ENCODE peak calls at places on chromosomes 6 and 20, in eight cellular contexts. E is skeletal muscle cell, J is cardiac fibroblast, F is aorta, H is stomach, C is A673, P is NT2/D1, I is spleen. M is an unnamed sample.

GRCh38 chr6:108947114-108947854 is 99.1 kb downstream of the ARMC2 start:
- DNase-seq in I (no peak), J (peak), P (no peak), C (no peak), H (no peak), E (peak), F (no peak), M (no peak)

GRCh38 chr6:74741608-74742007 is 464.2 kb downstream of the COL12A1 start:
- DNase-seq in E (no peak), P (no peak), F (no peak), I (no peak), H (no peak), C (no peak), J (no peak), M (no peak)

GRCh38 chr6:118764766-118765165 is 113.4 kb upstream of the CEP85L start:
- DNase-seq in C (no peak), I (no peak), J (no peak), F (peak), P (no peak), H (no peak), E (no peak), M (no peak)

GRCh38 chr6:16707101-16707783 is 54.0 kb downstream of the ATXN1 start:
- DNase-seq in J (no peak), E (no peak), C (no peak), P (no peak), F (no peak), H (no peak), I (no peak), M (no peak)

GRCh38 chr6:45650527-45651135 is 272.9 kb upstream of the SUPT3H start:
- DNase-seq in H (no peak), P (no peak), I (no peak), C (no peak), F (no peak), J (peak), E (peak), M (no peak)

GRCh38 chr20:46013826-46014516 is 5.3 kb downstream of the MMP9 start:
- DNase-seq in H (peak), F (no peak), P (no peak), J (peak), E (no peak), I (peak), C (peak), M (peak)

GRCh38 chr6:118843685-118844390 is 50.1 kb upstream of the ASF1A start:
- DNase-seq in J (peak), P (no peak), F (no peak), E (no peak), C (no peak), H (no peak), I (no peak), M (no peak)

GRCh38 chr20:47929368-47930115 is 144.3 kb upstream of the SULF2 start:
- DNase-seq in H (no peak), P (no peak), J (peak), C (peak), F (no peak), I (no peak), E (peak), M (no peak)

GRCh38 chr6:107866606-107867301 is 42.6 kb upstream of the SCML4 start:
- DNase-seq in F (no peak), E (no peak), P (no peak), I (no peak), H (no peak), J (peak), C (peak), M (no peak)

GRCh38 chr6:63635165-63635562 is 438 bp upstream of the PHF3 start:
- DNase-seq in I (no peak), H (no peak), E (no peak), F (no peak), P (no peak), J (no peak), C (no peak), M (no peak)

GRCh38 chr6:89080281-89081128 is at the start of gene PNRC1:
- DNase-seq in J (peak), I (peak), P (peak), H (peak), E (peak), F (peak), C (peak), M (peak)

GRCh38 chr6:53300656-53301551 is 47.8 kb downstream of the ELOVL5 start:
- DNase-seq in E (no peak), C (no peak), F (no peak), P (no peak), J (peak), H (no peak), I (peak), M (no peak)

GRCh38 chr6:119442776-119443184 is 93.2 kb upstream of the MAN1A1 start:
- DNase-seq in E (peak), P (no peak), F (peak), H (no peak), I (no peak), J (no peak), C (no peak), M (no peak)

GRCh38 chr20:44050925-44051660 is 135.9 kb downstream of the JPH2 start:
- DNase-seq in F (no peak), C (no peak), E (no peak), J (no peak), I (peak), H (peak), P (no peak), M (no peak)

GRCh38 chr20:63624486-63624885 is 2.4 kb downstream of the GMEB2 start:
- DNase-seq in F (no peak), H (no peak), J (peak), P (no peak), C (peak), I (peak), E (peak), M (no peak)

GRCh38 chr6:38271081-38271480 is 368.6 kb downstream of the BTBD9 start:
- DNase-seq in F (no peak), P (no peak), C (no peak), H (no peak), E (no peak), J (no peak), I (no peak), M (no peak)

GRCh38 chr20:61810066-61810708 is 255.5 kb downstream of the TAF4 start:
- DNase-seq in P (no peak), H (no peak), F (peak), E (no peak), J (no peak), C (no peak), I (peak), M (no peak)

GRCh38 chr6:46772754-46773153 is 20.4 kb upstream of the MEP1A start:
- DNase-seq in E (no peak), I (no peak), F (peak), J (peak), P (no peak), C (no peak), H (no peak), M (no peak)

GRCh38 chr6:159969921-159970320 is 1.0 kb downstream of the IGF2R start:
- DNase-seq in F (peak), E (no peak), J (peak), I (no peak), H (peak), C (peak), P (no peak), M (peak)

GRCh38 chr6:136014454-136015421 is 163.2 kb downstream of the PDE7B start:
- DNase-seq in E (peak), J (peak), H (no peak), I (no peak), C (peak), P (no peak), F (no peak), M (no peak)

GRCh38 chr6:81614292-81614691 is 138.2 kb downstream of the TENT5A start:
- DNase-seq in E (peak), J (peak), H (peak), C (peak), F (no peak), I (no peak), P (no peak), M (no peak)

GRCh38 chr6:41531591-41532582 is 14.3 kb upstream of the FOXP4 start:
- DNase-seq in C (peak), I (peak), F (no peak), J (peak), P (no peak), E (peak), H (no peak), M (peak)

GRCh38 chr6:46734867-46735719 is at the start of gene PLA2G7:
- DNase-seq in F (peak), J (no peak), I (peak), P (no peak), H (no peak), C (peak), E (no peak), M (no peak)

GRCh38 chr20:13996265-13996664 is 949 bp downstream of the MACROD2 start:
- DNase-seq in H (no peak), P (no peak), E (no peak), F (no peak), J (no peak), I (no peak), C (peak), M (no peak)

GRCh38 chr6:3456794-3457709 is at the start of gene SLC22A23:
- DNase-seq in I (peak), J (peak), H (peak), F (peak), P (peak), C (peak), E (no peak), M (peak)

GRCh38 chr20:57932227-57932864 is 222.5 kb upstream of the PMEPA1 start:
- DNase-seq in P (no peak), F (no peak), J (no peak), I (no peak), C (no peak), H (no peak), E (no peak), M (no peak)

GRCh38 chr6:103177800-103178199 is 1681.9 kb downstream of the HACE1 start:
- DNase-seq in E (no peak), P (no peak), C (peak), I (no peak), J (no peak), H (no peak), F (no peak), M (no peak)

GRCh38 chr6:160950507-160950906 is 41.1 kb upstream of the MAP3K4 start:
- DNase-seq in F (no peak), E (no peak), J (peak), I (no peak), H (peak), C (no peak), P (no peak), M (no peak)

GRCh38 chr20:62539208-62539607 is 63.4 kb upstream of the GATA5 start:
- DNase-seq in H (no peak), J (no peak), C (no peak), P (no peak), I (no peak), E (no peak), F (no peak), M (no peak)

GRCh38 chr6:41477572-41477971 is 68.6 kb upstream of the FOXP4 start:
- DNase-seq in H (no peak), I (no peak), C (no peak), P (no peak), J (no peak), E (no peak), F (no peak), M (no peak)

GRCh38 chr6:52233975-52234823 is 10.1 kb downstream of the IL17F start:
- DNase-seq in I (no peak), F (no peak), H (peak), J (peak), E (peak), C (peak), P (peak), M (no peak)

GRCh38 chr6:30446259-30446658 is 43.0 kb upstream of the HLA-E start:
- DNase-seq in P (no peak), C (no peak), I (no peak), E (no peak), F (no peak), H (no peak), J (no peak), M (no peak)

GRCh38 chr6:30447237-30447636 is 42.1 kb upstream of the HLA-E start:
- DNase-seq in C (peak), P (peak), I (no peak), F (no peak), E (no peak), H (no peak), J (no peak), M (no peak)

GRCh38 chr6:30443657-30444450 is 45.5 kb upstream of the HLA-E start:
- DNase-seq in F (no peak), C (no peak), I (no peak), H (no peak), J (no peak), E (no peak), P (no peak), M (no peak)

GRCh38 chr6:30441171-30441570 is 48.1 kb upstream of the HLA-E start:
- DNase-seq in E (no peak), J (no peak), H (no peak), I (no peak), F (no peak), C (no peak), P (no peak), M (no peak)

GRCh38 chr6:30444451-30444742 is 44.9 kb upstream of the HLA-E start:
- DNase-seq in F (no peak), H (no peak), J (no peak), E (no peak), C (no peak), I (no peak), P (no peak), M (no peak)
- H3K4me3 ChIP-seq in F (no peak), H (no peak), J (no peak), E (no peak), C (no peak), I (no peak), P (peak), M (no peak)

DNA sequence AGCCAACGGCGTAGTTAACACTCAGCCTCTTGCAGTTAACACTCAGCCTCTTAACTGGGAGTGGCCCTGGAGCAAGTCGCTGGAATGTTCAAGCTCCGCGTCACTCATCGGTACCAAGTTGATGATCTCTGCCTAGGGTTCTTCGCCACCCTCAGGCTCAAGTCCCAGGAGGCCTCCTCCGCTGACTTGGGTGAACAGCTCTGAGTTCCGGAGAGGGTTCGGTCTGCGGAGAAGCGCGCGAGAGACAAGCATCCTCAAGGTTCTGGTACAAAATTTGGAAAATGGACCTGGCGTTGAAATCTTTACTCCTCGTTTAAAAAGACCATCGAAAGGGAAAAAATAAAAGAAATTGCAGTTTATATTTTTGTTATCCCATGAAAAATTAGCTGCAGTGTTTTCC is 876 bp upstream of the DSP start:
- DNase-seq in J (peak), I (no peak), P (no peak), E (no peak), C (no peak), F (no peak), H (peak), M (no peak)
- H3K4me3 ChIP-seq in J (no peak), I (peak), P (peak), E (peak), C (no peak), F (no peak), H (peak), M (peak)

DNA sequence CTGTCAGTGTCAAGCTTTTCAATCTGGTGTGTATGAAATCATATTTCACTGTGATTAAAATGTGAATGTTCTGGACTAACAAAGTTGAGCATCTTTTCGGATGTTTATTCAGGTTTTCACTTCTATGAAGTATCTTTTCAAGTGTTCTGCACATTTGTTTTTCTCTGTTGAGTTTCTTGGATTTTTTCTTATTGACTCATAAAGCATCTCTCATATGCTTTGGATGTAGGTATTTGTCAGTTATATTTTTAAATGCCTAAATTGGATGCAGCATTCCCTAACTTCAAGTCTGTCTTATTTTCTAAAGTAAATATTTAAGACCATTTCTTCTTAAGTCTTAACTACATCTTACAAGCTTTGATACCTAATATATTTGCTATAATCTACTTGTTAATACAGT is 398.0 kb downstream of the PLCB1 start:
- DNase-seq in I (no peak), E (no peak), F (no peak), P (no peak), C (no peak), J (no peak), H (no peak), M (no peak)
- H3K4me3 ChIP-seq in I (no peak), E (no peak), F (no peak), P (no peak), C (no peak), J (no peak), H (no peak), M (no peak)

DNA sequence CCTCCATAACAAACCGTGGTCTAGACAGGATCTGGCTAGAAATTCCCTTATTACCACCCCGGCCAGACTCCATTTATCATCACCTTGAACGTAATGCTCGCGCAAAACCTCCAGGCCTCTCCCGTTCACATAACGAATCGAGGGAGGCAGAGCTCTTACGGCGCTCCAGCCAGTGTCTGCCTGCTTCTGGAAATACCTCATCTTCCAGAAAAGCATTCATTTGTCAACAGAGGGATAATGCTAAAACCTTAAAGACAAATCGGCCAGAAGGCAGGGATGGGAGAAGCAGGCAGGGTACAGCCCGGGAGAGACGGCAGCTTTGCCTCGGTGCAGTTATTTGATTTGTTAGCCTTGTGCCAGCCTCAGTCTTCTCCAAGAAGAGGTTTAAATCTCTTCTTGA is 164.8 kb downstream of the CD83 start:
- DNase-seq in C (no peak), F (no peak), I (no peak), J (no peak), P (no peak), H (no peak), E (no peak), M (no peak)
- H3K4me3 ChIP-seq in C (no peak), F (no peak), I (no peak), J (no peak), P (no peak), H (no peak), E (no peak), M (no peak)

DNA sequence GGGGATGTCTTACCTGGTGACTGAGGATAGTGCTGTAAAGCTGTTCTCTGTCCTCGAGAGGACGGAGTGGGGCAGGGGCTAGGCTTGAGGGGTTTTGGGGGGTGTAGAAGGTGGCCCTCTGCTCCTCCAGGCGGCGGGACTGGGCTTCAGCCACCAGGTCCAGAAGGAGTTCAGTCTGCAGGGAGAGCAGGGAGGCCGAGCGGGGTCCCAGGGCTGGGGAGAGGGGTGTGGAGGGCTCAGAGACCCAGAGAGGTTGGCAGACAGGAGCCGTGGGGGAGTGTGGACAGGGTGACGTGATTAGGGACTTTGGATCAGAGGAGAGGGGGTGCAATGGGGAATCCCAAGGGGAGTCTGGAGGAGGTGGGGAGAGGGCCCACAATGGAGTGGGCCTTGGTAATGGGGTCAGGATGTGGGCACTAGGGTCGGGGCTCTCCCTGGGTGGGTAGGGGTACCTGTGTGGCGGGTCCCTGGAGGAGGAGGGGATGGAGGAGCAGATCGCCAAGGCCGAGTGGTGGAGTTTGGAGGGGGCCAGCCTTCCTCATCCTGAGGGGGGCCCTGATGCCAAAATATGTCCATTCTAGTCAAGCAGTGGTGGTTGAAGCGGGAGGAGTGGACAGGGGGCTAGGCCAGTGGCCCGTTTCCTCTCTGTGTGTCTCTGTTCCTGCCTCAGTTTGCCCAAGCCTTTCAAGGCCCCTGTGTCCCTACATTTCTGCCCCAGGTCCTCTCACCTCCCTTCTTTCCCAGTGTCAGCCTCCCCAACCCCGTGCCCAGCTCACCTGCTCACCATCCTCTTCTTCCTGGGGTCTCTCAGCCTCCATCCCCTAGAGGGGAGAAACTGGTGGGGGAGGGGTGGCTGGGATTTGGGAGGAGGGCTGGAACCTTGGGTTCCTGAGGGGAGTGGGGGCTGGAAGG is 491 bp downstream of the GPSM3 start:
- DNase-seq in C (no peak), F (no peak), E (no peak), P (no peak), I (peak), J (no peak), H (no peak), M (no peak)
- H3K4me3 ChIP-seq in C (no peak), F (no peak), E (no peak), P (no peak), I (peak), J (peak), H (peak), M (peak)

GRCh38 chr6:70667256-70667710 is 400 bp upstream of the SMAP1 start:
- DNase-seq in E (no peak), I (no peak), P (no peak), F (no peak), J (no peak), C (no peak), H (no peak), M (no peak)

GRCh38 chr6:70669133-70669532 is 1.4 kb downstream of the SMAP1 start:
- DNase-seq in F (no peak), C (no peak), I (no peak), H (no peak), E (no peak), P (no peak), J (no peak), M (no peak)

GRCh38 chr6:70667711-70668498 is at the start of gene SMAP1:
- DNase-seq in E (peak), H (peak), C (peak), F (peak), I (peak), J (peak), P (peak), M (peak)

GRCh38 chr6:70668499-70668812 is 773 bp downstream of the SMAP1 start:
- DNase-seq in F (no peak), P (no peak), E (no peak), I (no peak), C (peak), H (no peak), J (peak), M (no peak)

DNA sequence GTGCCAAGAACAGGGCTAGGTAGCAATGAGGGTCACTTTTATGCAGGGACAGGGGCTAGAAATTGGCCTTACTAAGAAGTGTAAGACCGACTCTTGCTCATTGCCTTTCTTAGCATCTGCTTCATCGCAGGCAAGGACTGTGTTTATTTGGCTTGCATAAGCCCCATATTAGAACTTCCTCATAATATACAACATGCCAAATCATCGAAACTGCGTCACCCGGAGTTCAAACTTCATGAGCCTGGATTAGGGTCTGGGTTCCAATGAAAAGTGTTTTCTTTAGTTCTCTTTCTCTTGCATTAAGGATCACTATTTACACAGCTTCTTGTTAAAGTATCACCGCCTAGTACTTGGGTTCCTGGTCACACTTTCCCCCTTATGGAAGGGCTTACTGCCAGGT is 957 bp upstream of the SMAP1 start:
- DNase-seq in E (no peak), F (no peak), C (no peak), H (no peak), I (no peak), P (no peak), J (no peak), M (no peak)
- H3K4me3 ChIP-seq in E (no peak), F (no peak), C (no peak), H (peak), I (no peak), P (no peak), J (no peak), M (no peak)

GRCh38 chr6:96235927-96236326 is 220.2 kb downstream of the FUT9 start:
- DNase-seq in J (no peak), P (no peak), H (no peak), E (no peak), I (no peak), F (no peak), C (no peak), M (no peak)
- H3K4me3 ChIP-seq in J (no peak), P (no peak), H (no peak), E (no peak), I (no peak), F (no peak), C (no peak), M (no peak)